ENCODE peak calls at places on chromosomes 13 and 19, in ten cellular contexts. E is GM23338, A is neural progenitor cell, X is upper lobe of right lung, G is IMR-90, S is fibroblast of lung, W is cardiac muscle cell, Y is heart right ventricle, L is pancreas, Q is lung. R is an unnamed sample.
A peak's percentile ranks its signal among the peaks of the same experiment; 100 is the strongest.

GRCh38 chr19:57641715-57642234 is 8.8 kb downstream of the ZNF211 start:
- DNase-seq in L (no peak), Q (no peak), S (peak; percentile 8), X (no peak), A (no peak), E (no peak), G (no peak), W (no peak), Y (no peak), R (no peak)

GRCh38 chr19:53132231-53132991 is at the start of gene ZNF415:
- DNase-seq in W (peak; percentile 83), A (peak; percentile 96), X (peak; percentile 79), S (peak; percentile 81), E (peak; percentile 98), Q (peak; percentile 72), G (peak; percentile 67), L (peak; percentile 82), Y (peak; percentile 89), R (peak; percentile 20)

GRCh38 chr19:5145521-5146511 is 176.9 kb downstream of the KDM4B start:
- DNase-seq in L (no peak), Q (no peak), S (no peak), G (no peak), Y (no peak), W (no peak), X (peak; percentile 60), A (no peak), E (no peak), R (peak; percentile 41)

GRCh38 chr19:48997972-48998371 is 4.3 kb downstream of the RUVBL2 start:
- DNase-seq in A (peak; percentile 88), Q (no peak), X (no peak), G (peak; percentile 45), Y (no peak), E (peak; percentile 95), S (peak; percentile 43), W (peak; percentile 63), L (peak; percentile 42), R (no peak)

GRCh38 chr13:76473552-76474134 is 412.6 kb downstream of the KCTD12 start:
- DNase-seq in L (peak; percentile 81), E (peak; percentile 88), X (no peak), Y (peak; percentile 79), A (peak; percentile 86), G (peak; percentile 80), Q (peak; percentile 79), S (peak; percentile 88), W (peak; percentile 88), R (peak; percentile 47)

GRCh38 chr19:19388568-19389555 is 16.6 kb upstream of the GATAD2A start:
- DNase-seq in W (no peak), E (no peak), S (no peak), Y (no peak), A (no peak), L (no peak), G (no peak), Q (no peak), X (no peak), R (no peak)

GRCh38 chr19:12095111-12095790 is 30.7 kb downstream of the ZNF844 start:
- DNase-seq in S (peak; percentile 70), Q (no peak), X (no peak), L (no peak), A (no peak), G (peak; percentile 64), Y (no peak), W (peak; percentile 21), E (no peak), R (no peak)

GRCh38 chr13:50344717-50345116 is 329.5 kb downstream of the KCNRG start:
- DNase-seq in W (no peak), E (no peak), A (no peak), Y (no peak), L (no peak), G (no peak), X (no peak), S (no peak), Q (no peak), R (no peak)

GRCh38 chr19:55042688-55043087 is 4.6 kb upstream of the GP6 start:
- DNase-seq in E (no peak), Y (no peak), A (no peak), X (peak; percentile 34), G (no peak), W (no peak), L (no peak), S (no peak), Q (no peak), R (no peak)

GRCh38 chr13:23956106-23956505 is 58.8 kb upstream of the C1QTNF9B start:
- DNase-seq in Q (no peak), L (no peak), X (no peak), E (no peak), W (peak; percentile 28), Y (no peak), G (peak; percentile 55), S (peak; percentile 21), A (no peak), R (no peak)

GRCh38 chr13:76250211-76250610 is 614.1 kb downstream of the LMO7 start:
- DNase-seq in G (no peak), X (no peak), Q (no peak), Y (no peak), E (no peak), W (no peak), S (no peak), L (no peak), A (no peak), R (no peak)

GRCh38 chr13:110466261-110466660 is 95.3 kb downstream of the RAB20 start:
- DNase-seq in L (no peak), A (peak; percentile 87), E (no peak), Y (no peak), W (no peak), X (no peak), S (no peak), G (no peak), Q (no peak), R (no peak)
- H3K27ac ChIP-seq in L (no peak overlapping the region), A (no peak overlapping the region), E (no peak overlapping the region), Y (no peak overlapping the region), W (no peak overlapping the region), X (no peak overlapping the region), S (no peak overlapping the region), G (no peak overlapping the region), Q (no peak overlapping the region), R (no peak overlapping the region)

GRCh38 chr19:790971-791604 is 6.2 kb upstream of the PTBP1 start:
- DNase-seq in S (no peak), L (no peak), G (no peak), X (no peak), W (no peak), Y (no peak), Q (no peak), A (no peak), E (no peak), R (no peak)

GRCh38 chr19:789473-790052 is 7.7 kb upstream of the PTBP1 start:
- DNase-seq in A (peak; percentile 55), Q (no peak), X (no peak), G (no peak), Y (peak; percentile 67), E (peak; percentile 82), W (no peak), S (no peak), L (no peak), R (no peak)

GRCh38 chr19:784541-784940 is 12.7 kb upstream of the PTBP1 start:
- DNase-seq in X (no peak), E (peak; percentile 15), S (no peak), W (no peak), L (peak; percentile 50), Q (no peak), G (no peak), A (no peak), Y (no peak), R (no peak)

GRCh38 chr19:788821-789472 is 8.3 kb upstream of the PTBP1 start:
- DNase-seq in W (no peak), G (no peak), A (peak; percentile 54), Y (no peak), X (no peak), E (peak; percentile 60), L (no peak), Q (no peak), S (peak; percentile 31), R (no peak)

DNA sequence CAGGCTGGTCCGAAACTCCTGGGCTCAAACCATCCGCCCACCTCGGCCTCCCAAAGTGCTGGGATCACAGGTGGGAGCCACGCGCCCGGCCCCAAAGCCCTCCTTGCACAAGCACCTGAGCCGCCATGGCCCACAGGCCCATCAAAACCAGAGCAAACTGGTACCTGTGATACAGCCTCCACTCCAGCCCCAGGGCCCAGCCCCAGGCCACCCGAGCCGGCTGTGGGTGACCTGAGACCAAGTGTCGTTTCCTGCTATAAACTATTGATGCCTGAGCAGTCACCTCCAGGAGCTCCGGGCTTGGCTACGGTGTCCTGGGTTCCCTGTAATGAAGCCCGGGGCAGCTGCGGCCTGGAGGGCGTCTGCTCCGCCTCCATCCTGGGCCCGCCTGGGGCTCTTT is 9.7 kb upstream of the PTBP1 start:
- DNase-seq in L (no peak), Q (no peak), A (no peak), Y (no peak), W (no peak), S (no peak), G (no peak), X (no peak), E (no peak), R (no peak)
- H3K4me1 ChIP-seq in L (no peaks in the 10 kb centered on the region), Q (no peaks in the 10 kb centered on the region), A (peaks cover 24% of the 10 kb centered on the region), Y (peaks cover 24% of the 10 kb centered on the region), W (peaks cover 18% of the 10 kb centered on the region), S (peaks cover 4% of the 10 kb centered on the region), G (peaks cover 9% of the 10 kb centered on the region), X (peaks cover 22% of the 10 kb centered on the region), E (peaks cover 48% of the 10 kb centered on the region), R (no peaks in the 10 kb centered on the region)

GRCh38 chr19:34220472-34221063 is 33.8 kb upstream of the GARRE1 start:
- DNase-seq in Q (peak; percentile 61), X (no peak), G (peak; percentile 53), S (peak; percentile 70), E (peak; percentile 83), A (peak; percentile 65), W (peak; percentile 70), L (peak; percentile 66), Y (peak; percentile 68), R (peak; percentile 43)
- H3K36me3 ChIP-seq in Q (peaks cover 25% of the 10 kb centered on the region), X (peaks cover 81% of the 10 kb centered on the region), G (peaks cover 44% of the 10 kb centered on the region), S (peaks cover 7% of the 10 kb centered on the region), E (peaks cover 46% of the 10 kb centered on the region), A (peaks cover 29% of the 10 kb centered on the region), W (peaks cover 62% of the 10 kb centered on the region), L (no peaks in the 10 kb centered on the region), Y (peaks cover 97% of the 10 kb centered on the region), R (peaks cover 44% of the 10 kb centered on the region)

DNA sequence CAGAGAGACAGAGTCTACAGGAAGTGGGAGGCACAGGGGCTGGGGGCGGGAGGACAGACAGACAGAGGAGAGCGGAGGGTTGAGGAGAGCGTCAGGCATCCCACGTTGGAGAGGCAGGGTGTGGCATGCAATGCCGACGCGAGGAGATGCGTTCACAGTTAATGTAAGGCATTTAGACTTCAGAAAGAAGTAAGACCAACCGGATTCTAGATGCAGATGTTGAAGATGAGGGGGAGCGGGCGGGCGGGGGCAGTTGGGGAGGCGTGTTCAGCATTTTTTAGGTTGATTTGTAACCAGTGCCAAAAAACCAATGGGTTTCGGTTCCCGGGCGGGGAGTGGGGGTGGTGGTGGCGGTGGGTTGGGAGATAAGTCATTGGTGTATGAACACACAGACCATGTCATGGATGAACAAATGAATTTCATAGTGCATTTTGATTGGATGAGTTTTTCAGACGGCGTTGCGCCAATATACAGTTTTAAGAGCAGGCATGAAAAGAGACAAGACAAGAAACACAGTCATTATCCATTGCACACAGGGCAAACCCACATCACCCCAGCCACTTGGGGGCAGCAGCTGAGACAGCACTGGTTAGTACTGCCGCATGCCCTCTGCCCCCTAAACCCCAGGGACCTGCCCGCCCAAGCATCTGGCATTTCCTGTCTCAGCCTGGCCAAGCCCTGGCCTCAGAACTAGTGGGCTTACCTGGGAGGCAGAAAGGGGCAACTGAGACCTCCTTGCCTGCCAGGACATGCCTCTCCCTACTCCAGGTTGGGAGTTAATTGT is 91.3 kb downstream of the IER2 start:
- DNase-seq in S (no peak), E (peak; percentile 59), A (no peak), L (no peak), Y (no peak), Q (no peak), W (no peak), G (no peak), X (no peak), R (no peak)
- H3K27ac ChIP-seq in S (no peak overlapping the region), E (peak overlapping the region; percentile 28), A (no peak overlapping the region), L (no peak overlapping the region), Y (no peak overlapping the region), Q (no peak overlapping the region), W (no peak overlapping the region), G (no peak overlapping the region), X (no peak overlapping the region), R (no peak overlapping the region)